ENCODE peak calls at places on chromosomes 2 and 18, in seven cellular contexts. E is effector CD8-positive, alpha-beta T cell; U is activated naive CD4-positive, alpha-beta T cell treated with Interleukin-2 at 50 U/mL for 16 hours; F is GDM1; M is GM13977; O is lung microvascular endothelial cell; K is fibroblast of the aortic adventitia. J is an unnamed sample.

GRCh38 chr2:18500333-18500732 is 60.1 kb downstream of the RDH14 start:
- DNase-seq in F (no peak), M (no peak), E (no peak), K (peak; percentile 86), O (no peak), U (no peak), J (peak; percentile 70)

GRCh38 chr18:36152781-36153180 is 23.1 kb downstream of the ELP2 start:
- DNase-seq in M (no peak), K (no peak), U (no peak), O (no peak), E (no peak), F (no peak), J (no peak)

GRCh38 chr2:30446602-30447148 is 371 bp upstream of the LCLAT1 start:
- DNase-seq in K (no peak), U (no peak), E (no peak), M (no peak), O (peak; percentile 83), F (no peak), J (no peak)

GRCh38 chr2:58769494-58770239 is 528.5 kb upstream of the FANCL start:
- DNase-seq in M (no peak), U (no peak), E (no peak), O (no peak), K (no peak), F (no peak), J (no peak)

GRCh38 chr2:192029089-192029488 is 165.6 kb downstream of the TMEFF2 start:
- DNase-seq in E (no peak), O (no peak), M (no peak), K (no peak), F (no peak), U (no peak), J (no peak)

GRCh38 chr2:128206245-128206644 is 112.4 kb downstream of the HS6ST1 start:
- DNase-seq in U (no peak), M (no peak), E (no peak), F (no peak), K (no peak), O (no peak), J (no peak)

GRCh38 chr2:186714611-186715010 is 20.8 kb downstream of the FAM171B start:
- DNase-seq in K (no peak), U (no peak), E (no peak), F (no peak), M (no peak), O (no peak), J (no peak)

GRCh38 chr2:219398721-219399333 is 11.1 kb upstream of the DNPEP start:
- DNase-seq in O (no peak), E (no peak), M (no peak), K (no peak), F (no peak), U (no peak), J (no peak)

GRCh38 chr2:225998653-225999052 is 599.1 kb downstream of the NYAP2 start:
- DNase-seq in E (no peak), F (no peak), U (no peak), K (peak; percentile 16), O (no peak), M (no peak), J (no peak)

GRCh38 chr2:170425291-170425751 is 247.4 kb downstream of the MYO3B start:
- DNase-seq in M (no peak), O (no peak), E (no peak), U (no peak), F (no peak), K (peak; percentile 5), J (no peak)

GRCh38 chr18:77804382-77804781 is 554.7 kb downstream of the GALR1 start:
- DNase-seq in U (no peak), O (no peak), M (no peak), K (no peak), E (no peak), F (no peak), J (no peak)

GRCh38 chr2:219104107-219105050 is 43.7 kb upstream of the IHH start:
- DNase-seq in E (no peak), M (peak; percentile 63), O (peak; percentile 48), F (peak; percentile 31), K (peak; percentile 38), U (no peak), J (no peak)

GRCh38 chr2:107303964-107304363 is 418.0 kb upstream of the ST6GAL2 start:
- DNase-seq in U (no peak), O (no peak), E (no peak), M (no peak), K (peak; percentile 0), F (no peak), J (no peak)

GRCh38 chr2:111247491-111247890 is 126.8 kb downstream of the BCL2L11 start:
- DNase-seq in U (no peak), O (no peak), M (no peak), E (no peak), K (no peak), F (no peak), J (no peak)

GRCh38 chr2:84991404-84992151 is 20.6 kb downstream of the KCMF1 start:
- DNase-seq in U (no peak), K (peak; percentile 81), E (no peak), F (no peak), O (no peak), M (no peak), J (no peak)

GRCh38 chr2:58427572-58428285 is 186.6 kb upstream of the FANCL start:
- DNase-seq in M (peak; percentile 20), O (peak; percentile 27), E (no peak), F (no peak), K (peak; percentile 22), U (no peak), J (no peak)

GRCh38 chr2:111702119-111702808 is 181.7 kb downstream of the ANAPC1 start:
- DNase-seq in M (peak; percentile 67), F (peak; percentile 45), K (peak; percentile 75), U (peak; percentile 63), E (no peak), O (peak; percentile 82), J (no peak)

GRCh38 chr2:48852938-48853337 is 97.4 kb upstream of the LHCGR start:
- DNase-seq in O (no peak), M (no peak), E (no peak), K (no peak), F (no peak), U (no peak), J (peak; percentile 55)

GRCh38 chr2:16973586-16974274 is 308.1 kb upstream of the CYRIA start:
- DNase-seq in K (peak; percentile 1), U (no peak), E (no peak), M (no peak), F (no peak), O (no peak), J (peak; percentile 38)

GRCh38 chr2:177692828-177693269 is 300.3 kb downstream of the AGPS start:
- DNase-seq in U (no peak), O (no peak), F (no peak), E (no peak), M (no peak), K (no peak), J (no peak)